ENCODE peak calls at places on chromosomes 11 and 22, in seven cellular contexts. B, Z, J, L, U, C and W are unnamed samples. For H3K4me1, the result is how much of the 10 kb centered on the place peaks cover.

GRCh38 chr11:11882539-11882938 is 40.8 kb downstream of the USP47 start:
- DNase-seq in U (no peak), C (no peak), L (no peak), Z (no peak), J (no peak), B (no peak), W (no peak)

GRCh38 chr22:46592390-46592872 is 27.8 kb upstream of the GRAMD4 start:
- DNase-seq in Z (peak), J (peak), C (no peak), U (no peak), B (peak), L (peak), W (peak)

GRCh38 chr11:15569626-15570025 is 454.9 kb downstream of the INSC start:
- DNase-seq in C (no peak), U (no peak), B (no peak), Z (no peak), J (no peak), L (no peak), W (no peak)

GRCh38 chr11:105738972-105739574 is 129.2 kb downstream of the GRIA4 start:
- DNase-seq in J (no peak), Z (no peak), U (no peak), L (no peak), B (no peak), C (no peak), W (no peak)

GRCh38 chr11:119066481-119066880 is 1.1 kb upstream of the VPS11 start:
- DNase-seq in Z (no peak), L (no peak), J (no peak), U (no peak), B (no peak), C (no peak), W (no peak)

GRCh38 chr11:47941907-47942558 is 38.3 kb upstream of the PTPRJ start:
- DNase-seq in Z (no peak), B (no peak), L (no peak), C (no peak), J (peak), U (no peak), W (no peak)

GRCh38 chr22:23697031-23697970 is 6.5 kb downstream of the RGL4 start:
- DNase-seq in C (no peak), U (no peak), Z (no peak), B (no peak), J (no peak), L (no peak), W (no peak)

GRCh38 chr22:41873391-41873790 is 40.5 kb downstream of the SREBF2 start:
- DNase-seq in Z (peak), C (no peak), J (no peak), L (no peak), U (no peak), B (no peak), W (peak)

GRCh38 chr22:38230108-38230825 is 28.5 kb downstream of the MAFF start:
- DNase-seq in J (peak), Z (peak), C (no peak), B (no peak), L (no peak), U (no peak), W (peak)

GRCh38 chr22:46748948-46749681 is 11.1 kb upstream of the CERK start:
- DNase-seq in L (peak), U (no peak), Z (peak), J (no peak), C (peak), B (peak), W (peak)

GRCh38 chr22:23218867-23219251 is 38.5 kb downstream of the BCR start:
- DNase-seq in U (peak), C (peak), Z (no peak), B (no peak), L (peak), J (peak), W (no peak)

GRCh38 chr11:128948583-128948982 is 5.9 kb upstream of the TP53AIP1 start:
- DNase-seq in Z (no peak), J (peak), U (no peak), B (no peak), C (no peak), L (no peak), W (no peak)

GRCh38 chr11:117633186-117633585 is 163.8 kb downstream of the DSCAML1 start:
- DNase-seq in C (peak), B (no peak), L (no peak), Z (no peak), J (no peak), U (no peak), W (no peak)

GRCh38 chr22:47434336-47435203 is 672.1 kb downstream of the TBC1D22A start:
- DNase-seq in C (no peak), L (no peak), J (no peak), B (no peak), U (no peak), Z (no peak), W (no peak)

GRCh38 chr11:62577046-62577708 is 3.5 kb upstream of the EEF1G start:
- DNase-seq in U (no peak), Z (no peak), B (no peak), L (peak), J (no peak), C (no peak), W (no peak)

GRCh38 chr11:73982595-73982989 is at the start of gene UCP2:
- DNase-seq in U (peak), C (peak), J (peak), B (peak), Z (peak), L (peak), W (peak)
- H3K4me1 ChIP-seq in U (under half), C (under half), J (under half), B (under half), Z (under half), L (under half), W (under half)

GRCh38 chr11:7577226-7577882 is 63.6 kb downstream of the PPFIBP2 start:
- DNase-seq in B (no peak), J (no peak), C (no peak), Z (no peak), L (no peak), U (no peak), W (no peak)
- H3K4me3 ChIP-seq in B (no peak), J (no peak), C (peak), Z (no peak), L (peak), U (no peak), W (no peak)

GRCh38 chr11:35182317-35182939 is 43.5 kb downstream of the CD44 start:
- DNase-seq in U (no peak), Z (no peak), L (no peak), J (no peak), B (no peak), C (no peak), W (no peak)
- H3K4me1 ChIP-seq in U (under half), Z (half or more), L (under half), J (under half), B (half or more), C (under half), W (half or more)

GRCh38 chr11:64863381-64864060 is 14.9 kb downstream of the EHD1 start:
- DNase-seq in C (no peak), Z (no peak), J (no peak), L (no peak), B (no peak), U (no peak), W (no peak)
- H3K4me3 ChIP-seq in C (peak), Z (peak), J (no peak), L (no peak), B (peak), U (no peak), W (peak)

GRCh38 chr11:67268684-67269268 is 2.5 kb downstream of the GRK2 start:
- DNase-seq in L (no peak), B (no peak), Z (no peak), C (peak), J (no peak), U (no peak), W (no peak)
- H3K4me1 ChIP-seq in L (under half), B (half or more), Z (half or more), C (half or more), J (under half), U (under half), W (half or more)